ENCODE peak calls at places on chromosomes 2 and 18, in eight cellular contexts. M is cardiac muscle cell; H is heart left ventricle; Y is HepG2; P is CD4-positive, alpha-beta T cell; T is ovary; L is kidney; U is left lung. Z is an unnamed sample.

GRCh38 chr2:217964255-217964654 is 38.5 kb downstream of the TNS1 start:
- DNase-seq in Y (no peak), T (peak; percentile 17), P (no peak), M (no peak), L (peak; percentile 68), H (peak; percentile 38), U (no peak), Z (no peak)

GRCh38 chr18:43159091-43159490 is 43.6 kb upstream of the RIT2 start:
- DNase-seq in U (no peak), L (no peak), M (no peak), P (no peak), Y (no peak), H (no peak), T (no peak), Z (no peak)

GRCh38 chr2:101773137-101773536 is 75.6 kb downstream of the MAP4K4 start:
- DNase-seq in T (no peak), L (no peak), P (no peak), Y (no peak), M (no peak), H (no peak), U (no peak), Z (no peak)

GRCh38 chr18:31821452-31822171 is 60.9 kb upstream of the SLC25A52 start:
- DNase-seq in T (no peak), M (peak; percentile 65), Y (peak; percentile 32), P (no peak), U (no peak), H (no peak), L (no peak), Z (no peak)

GRCh38 chr2:156903335-156903734 is 354.2 kb upstream of the GALNT5 start:
- DNase-seq in M (no peak), T (no peak), H (no peak), Y (no peak), L (no peak), U (no peak), P (no peak), Z (no peak)

GRCh38 chr2:138504546-138505239 is 3.1 kb downstream of the SPOPL start:
- DNase-seq in H (no peak), T (no peak), L (no peak), U (no peak), P (no peak), M (no peak), Y (no peak), Z (no peak)

GRCh38 chr2:66938471-66938967 is 458.6 kb upstream of the ETAA1 start:
- DNase-seq in P (no peak), L (no peak), M (no peak), U (no peak), T (no peak), H (no peak), Y (no peak), Z (no peak)

GRCh38 chr2:203758841-203759691 is 52.6 kb downstream of the CD28 start:
- DNase-seq in L (no peak), T (no peak), Y (peak; percentile 36), P (no peak), H (no peak), M (no peak), U (no peak), Z (no peak)

DNA sequence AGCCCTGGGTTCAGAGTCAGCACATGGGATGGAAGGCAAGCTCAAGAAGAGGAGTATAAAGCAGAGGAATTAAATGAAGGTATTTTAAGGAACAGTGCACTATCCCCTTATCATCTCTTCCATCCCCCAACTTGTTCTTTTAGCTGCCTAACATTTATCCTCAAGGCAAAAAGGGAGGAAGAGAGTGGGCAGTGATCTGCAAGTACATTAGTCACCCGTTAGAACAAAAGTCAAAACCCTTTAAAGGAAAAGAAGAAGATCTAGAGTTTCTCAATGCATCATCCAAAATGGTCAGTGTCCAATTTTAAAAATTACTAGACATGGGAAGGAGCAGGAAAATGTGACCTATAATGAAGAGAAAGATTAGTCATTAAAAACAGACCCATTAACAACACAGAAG is 77.6 kb downstream of the KCTD18 start:
- DNase-seq in T (no peak), Y (no peak), U (no peak), M (no peak), H (no peak), L (no peak), P (no peak), Z (no peak)
- H3K9me3 ChIP-seq in T (no peaks in the 10 kb centered on the region), Y (no peaks in the 10 kb centered on the region), U (no peaks in the 10 kb centered on the region), M (no peaks in the 10 kb centered on the region), H (no peaks in the 10 kb centered on the region), L (no peaks in the 10 kb centered on the region), P (no peaks in the 10 kb centered on the region), Z (no peaks in the 10 kb centered on the region)

GRCh38 chr2:108552566-108552965 is 18.3 kb downstream of the LIMS1 start:
- DNase-seq in Y (no peak), H (no peak), M (no peak), T (no peak), L (no peak), P (no peak), U (no peak), Z (no peak)

GRCh38 chr2:108555572-108555971 is 21.3 kb downstream of the LIMS1 start:
- DNase-seq in H (no peak), P (no peak), T (no peak), M (no peak), U (no peak), Y (no peak), L (no peak), Z (no peak)

GRCh38 chr2:108553181-108553919 is 19.1 kb downstream of the LIMS1 start:
- DNase-seq in P (no peak), M (no peak), U (no peak), H (no peak), L (no peak), Y (no peak), T (no peak), Z (no peak)

GRCh38 chr2:108560241-108560811 is 26.1 kb downstream of the LIMS1 start:
- DNase-seq in M (no peak), T (no peak), H (no peak), L (no peak), U (no peak), P (no peak), Y (no peak), Z (no peak)

DNA sequence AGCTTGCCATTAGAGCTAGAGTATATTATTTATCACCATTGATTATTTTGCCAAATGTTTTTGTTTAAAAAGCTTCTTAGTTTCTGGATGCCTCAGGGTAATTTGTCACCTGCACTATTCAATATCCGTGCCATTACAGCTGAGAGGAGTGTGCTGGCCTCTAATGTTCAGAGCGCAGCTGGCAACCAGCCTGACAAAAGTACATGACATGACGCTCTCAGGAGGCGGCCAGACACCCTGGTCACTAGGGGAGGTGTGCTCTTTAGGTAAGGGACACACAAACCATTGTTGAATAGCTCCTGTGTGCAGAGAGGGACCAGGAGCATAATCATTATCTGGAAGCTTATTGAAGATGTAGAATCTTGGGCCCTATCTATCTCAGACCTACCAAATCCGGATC is 20.3 kb downstream of the LIMS1 start:
- DNase-seq in P (no peak), T (no peak), M (no peak), H (peak; percentile 81), Y (no peak), U (no peak), L (no peak), Z (no peak)
- H3K9me3 ChIP-seq in P (no peaks in the 10 kb centered on the region), T (no peaks in the 10 kb centered on the region), M (no peaks in the 10 kb centered on the region), H (no peaks in the 10 kb centered on the region), Y (no peaks in the 10 kb centered on the region), U (no peaks in the 10 kb centered on the region), L (no peaks in the 10 kb centered on the region), Z (no peaks in the 10 kb centered on the region)

GRCh38 chr18:78580835-78581339 is 398.7 kb upstream of the SALL3 start:
- DNase-seq in H (no peak), L (no peak), U (no peak), M (no peak), Y (no peak), T (no peak), P (no peak), Z (no peak)
- H3K9me3 ChIP-seq in H (no peaks in the 10 kb centered on the region), L (no peaks in the 10 kb centered on the region), U (no peaks in the 10 kb centered on the region), M (no peaks in the 10 kb centered on the region), Y (peaks cover 6% of the 10 kb centered on the region), T (no peaks in the 10 kb centered on the region), P (no peaks in the 10 kb centered on the region), Z (no peaks in the 10 kb centered on the region)

GRCh38 chr2:62923881-62924280 is 126.7 kb upstream of the OTX1 start:
- DNase-seq in Y (no peak), L (no peak), M (no peak), T (no peak), H (no peak), P (no peak), U (no peak), Z (no peak)

GRCh38 chr2:62919041-62919440 is 131.6 kb upstream of the OTX1 start:
- DNase-seq in U (no peak), M (no peak), P (no peak), L (no peak), Y (no peak), H (no peak), T (no peak), Z (no peak)

GRCh38 chr2:62923242-62923641 is 127.4 kb upstream of the OTX1 start:
- DNase-seq in P (no peak), M (no peak), T (no peak), L (no peak), Y (no peak), U (no peak), H (no peak), Z (no peak)

DNA sequence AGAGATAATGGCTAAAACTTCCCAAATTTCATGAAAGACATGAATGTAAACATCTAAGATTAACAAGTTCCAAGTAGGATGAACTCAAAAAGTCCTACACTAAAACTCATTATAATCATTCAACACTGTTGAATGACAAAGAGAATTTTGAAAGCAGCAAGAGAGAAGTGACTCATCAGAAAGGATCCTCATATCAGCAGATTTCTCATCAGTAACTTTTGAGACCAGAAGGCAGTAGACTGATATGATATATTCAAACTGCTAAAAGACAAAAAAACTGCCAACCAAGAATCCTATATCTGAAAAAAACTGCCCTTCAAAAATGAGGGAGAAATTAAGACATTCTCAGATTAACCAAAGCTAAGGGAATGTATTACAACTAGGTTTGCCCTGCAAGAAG is 130.6 kb upstream of the OTX1 start:
- DNase-seq in T (no peak), Y (no peak), L (no peak), P (no peak), M (no peak), H (no peak), U (no peak), Z (no peak)
- H3K9me3 ChIP-seq in T (no peaks in the 10 kb centered on the region), Y (peaks cover 20% of the 10 kb centered on the region), L (peaks cover 2% of the 10 kb centered on the region), P (peaks cover 22% of the 10 kb centered on the region), M (no peaks in the 10 kb centered on the region), H (peaks cover 11% of the 10 kb centered on the region), U (no peaks in the 10 kb centered on the region), Z (no peaks in the 10 kb centered on the region)

GRCh38 chr2:64952113-64952895 is 36.9 kb upstream of the SLC1A4 start:
- DNase-seq in M (no peak), T (no peak), P (no peak), U (no peak), L (no peak), Y (no peak), H (no peak), Z (no peak)
- H3K9me3 ChIP-seq in M (no peaks in the 10 kb centered on the region), T (no peaks in the 10 kb centered on the region), P (no peaks in the 10 kb centered on the region), U (no peaks in the 10 kb centered on the region), L (no peaks in the 10 kb centered on the region), Y (no peaks in the 10 kb centered on the region), H (no peaks in the 10 kb centered on the region), Z (no peaks in the 10 kb centered on the region)

DNA sequence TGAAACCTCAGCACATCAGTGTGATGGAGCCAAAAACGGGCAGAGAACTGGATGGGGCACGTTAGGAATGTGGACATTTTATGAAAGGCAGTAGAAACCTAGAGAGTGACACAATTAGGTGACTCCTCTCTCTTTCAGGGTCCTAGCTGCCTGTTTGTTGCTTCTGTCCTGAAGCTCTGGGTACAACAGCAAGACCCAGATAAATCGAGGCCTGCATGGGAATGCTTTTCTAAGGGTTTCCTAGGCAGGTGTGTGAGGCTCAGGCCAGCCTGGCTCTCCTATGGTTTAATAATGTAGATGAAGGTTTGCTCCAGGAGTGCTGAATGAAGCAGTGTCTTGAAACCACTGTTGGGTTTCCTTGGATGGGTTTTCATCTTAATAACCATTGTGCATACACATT is 517.1 kb upstream of the RAB6C start:
- DNase-seq in P (no peak), T (no peak), Y (no peak), H (no peak), U (no peak), M (no peak), L (no peak), Z (no peak)
- H3K9me3 ChIP-seq in P (no peaks in the 10 kb centered on the region), T (no peaks in the 10 kb centered on the region), Y (no peaks in the 10 kb centered on the region), H (no peaks in the 10 kb centered on the region), U (no peaks in the 10 kb centered on the region), M (no peaks in the 10 kb centered on the region), L (no peaks in the 10 kb centered on the region), Z (no peaks in the 10 kb centered on the region)

Z was measured in right lobe of liver.